ENCODE peak calls at places on chromosomes 6 and 20, in five cellular contexts. E, O, S, J and M are unnamed samples.
A peak's percentile ranks its signal among the peaks of the same experiment; 100 is the strongest.

GRCh38 chr6:166204852-166205650 is 37.4 kb upstream of the TBXT start:
- DNase-seq in O (no peak), S (no peak), J (no peak), E (no peak), M (no peak)

GRCh38 chr20:33578510-33578909 is 83.6 kb upstream of the C20orf144 start:
- DNase-seq in O (no peak), E (no peak), S (no peak), J (no peak), M (no peak)

GRCh38 chr6:40148882-40149573 is 214.8 kb upstream of the MOCS1 start:
- DNase-seq in J (no peak), E (no peak), O (no peak), S (no peak), M (no peak)

GRCh38 chr6:32189082-32189741 is 790 bp downstream of the PBX2 start:
- DNase-seq in S (no peak), J (no peak), E (peak; percentile 57), O (no peak), M (no peak)

GRCh38 chr20:53903652-53903987 is 166.8 kb downstream of the BCAS1 start:
- DNase-seq in O (no peak), S (peak; percentile 42), E (no peak), J (no peak), M (no peak)

GRCh38 chr6:47787620-47788497 is 6.0 kb downstream of the OPN5 start:
- DNase-seq in S (peak; percentile 54), E (peak; percentile 82), J (peak; percentile 71), O (peak; percentile 41), M (peak; percentile 35)

GRCh38 chr6:147170269-147170668 is 33.9 kb upstream of the STXBP5 start:
- DNase-seq in S (no peak), J (no peak), O (no peak), E (no peak), M (no peak)

GRCh38 chr6:11975353-11975977 is 36.6 kb upstream of the HIVEP1 start:
- DNase-seq in E (no peak), O (peak; percentile 75), J (peak; percentile 29), S (peak; percentile 52), M (no peak)

GRCh38 chr6:40336296-40336695 is 250.9 kb downstream of the LRFN2 start:
- DNase-seq in O (no peak), S (no peak), J (no peak), E (no peak), M (no peak)

GRCh38 chr6:81818778-81819491 is 66.5 kb upstream of the TENT5A start:
- DNase-seq in S (peak; percentile 54), E (no peak), J (no peak), O (no peak), M (no peak)

GRCh38 chr6:30935018-30935417 is 3.0 kb upstream of the SFTA2 start:
- DNase-seq in J (no peak), O (no peak), E (no peak), S (no peak), M (no peak)

GRCh38 chr20:10402938-10403593 is 31.0 kb downstream of the MKKS start:
- DNase-seq in J (no peak), O (no peak), E (no peak), S (no peak), M (no peak)

GRCh38 chr6:15017251-15017650 is 228.6 kb upstream of the JARID2 start:
- DNase-seq in E (no peak), J (no peak), S (peak; percentile 48), O (no peak), M (peak; percentile 53)

GRCh38 chr6:78749326-78749725 is 118.0 kb upstream of the IRAK1BP1 start:
- DNase-seq in E (no peak), S (no peak), O (no peak), J (no peak), M (no peak)

GRCh38 chr6:3151705-3152104 is 5.6 kb downstream of the TUBB2A start:
- DNase-seq in E (no peak), J (no peak), O (no peak), S (no peak), M (no peak)

GRCh38 chr20:4585104-4585753 is 136.5 kb upstream of the PRND start:
- DNase-seq in S (no peak), J (no peak), E (no peak), O (no peak), M (no peak)

GRCh38 chr6:69391106-69391505 is 405.7 kb downstream of the LMBRD1 start:
- DNase-seq in E (no peak), J (no peak), S (no peak), O (no peak), M (no peak)

GRCh38 chr6:10999994-11000393 is 44.1 kb downstream of the ELOVL2 start:
- DNase-seq in E (no peak), O (no peak), S (no peak), J (no peak), M (no peak)

GRCh38 chr6:168938546-168938945 is 315.1 kb downstream of the THBS2 start:
- DNase-seq in O (no peak), E (no peak), J (no peak), S (no peak), M (no peak)

GRCh38 chr20:53658973-53659372 is 65.3 kb upstream of the ZNF217 start:
- DNase-seq in J (no peak), S (no peak), O (no peak), E (no peak), M (no peak)

GRCh38 chr20:25540273-25540672 is 45.1 kb downstream of the NINL start:
- DNase-seq in S (no peak), E (no peak), J (no peak), O (no peak), M (no peak)

GRCh38 chr6:26538572-26538902 is 371 bp downstream of the HMGN4 start:
- DNase-seq in E (no peak), O (no peak), J (no peak), S (no peak), M (no peak)

GRCh38 chr6:126172151-126172550 is 167.8 kb upstream of the CENPW start:
- DNase-seq in O (no peak), S (no peak), E (no peak), J (no peak), M (no peak)

GRCh38 chr6:152185158-152185574 is 377.7 kb downstream of the ESR1 start:
- DNase-seq in S (peak; percentile 85), O (no peak), E (no peak), J (no peak), M (no peak)

GRCh38 chr20:48012401-48012974 is 227.2 kb upstream of the SULF2 start:
- DNase-seq in E (no peak), O (no peak), J (no peak), S (no peak), M (no peak)

GRCh38 chr6:107154131-107154906 is 39.0 kb upstream of the BEND3 start:
- DNase-seq in E (no peak), O (no peak), S (no peak), J (peak; percentile 61), M (no peak)
- H3K4me1 ChIP-seq in E (peaks cover 4% of the 10 kb centered on the region), O (no peaks in the 10 kb centered on the region), S (no peaks in the 10 kb centered on the region), J (peaks cover 21% of the 10 kb centered on the region), M (no peaks in the 10 kb centered on the region)

DNA sequence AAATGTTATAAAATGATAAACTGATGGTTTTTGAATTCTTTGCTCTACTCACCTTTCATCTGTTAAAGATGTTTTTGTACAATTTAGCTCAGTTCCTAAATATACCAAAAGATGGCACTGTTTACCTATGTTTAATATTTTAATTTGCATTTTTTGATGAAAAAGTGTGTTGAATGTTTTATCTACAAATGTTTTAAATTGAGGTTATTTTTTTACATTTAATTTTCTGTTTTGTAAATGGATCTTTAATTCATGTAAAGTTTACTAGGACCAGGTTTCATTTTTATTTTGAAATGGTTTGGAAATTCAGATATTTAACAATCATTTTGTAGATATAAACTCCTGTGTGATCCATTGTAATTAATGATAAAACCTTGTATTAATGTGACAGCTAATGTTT is 30.0 kb downstream of the CDKAL1 start:
- DNase-seq in O (no peak), E (no peak), J (no peak), S (peak; percentile 57), M (no peak)
- H3K4me3 ChIP-seq in O (no peak overlapping the region), E (no peak overlapping the region), J (no peak overlapping the region), S (no peak overlapping the region), M (no peak overlapping the region)

GRCh38 chr6:137234505-137234863 is 15.3 kb upstream of the IFNGR1 start:
- DNase-seq in S (peak; percentile 69), J (no peak), E (no peak), O (no peak), M (no peak)
- H3K4me1 ChIP-seq in S (peaks cover 23% of the 10 kb centered on the region), J (peaks cover 22% of the 10 kb centered on the region), E (no peaks in the 10 kb centered on the region), O (peaks cover 7% of the 10 kb centered on the region), M (peaks cover 14% of the 10 kb centered on the region)

GRCh38 chr6:24933868-24934401 is 1.8 kb downstream of the RIPOR2 start:
- DNase-seq in J (no peak), O (no peak), S (peak; percentile 77), E (no peak), M (no peak)

GRCh38 chr6:24935753-24936152 is at the start of gene RIPOR2:
- DNase-seq in O (peak; percentile 62), S (peak; percentile 89), E (no peak), J (peak; percentile 43), M (no peak)

GRCh38 chr6:24936641-24937317 is 1.0 kb upstream of the RIPOR2 start:
- DNase-seq in J (no peak), S (peak; percentile 85), E (no peak), O (no peak), M (no peak)

GRCh38 chr6:24933266-24933665 is 2.5 kb downstream of the RIPOR2 start:
- DNase-seq in S (no peak), E (no peak), J (no peak), O (no peak), M (no peak)

GRCh38 chr6:24935323-24935722 is 437 bp downstream of the RIPOR2 start:
- DNase-seq in J (no peak), E (no peak), O (no peak), S (no peak), M (no peak)
- H3K4me3 ChIP-seq in J (no peak overlapping the region), E (no peak overlapping the region), O (no peak overlapping the region), S (peak overlapping the region; percentile 99), M (no peak overlapping the region)

GRCh38 chr6:112231609-112232060 is 22.7 kb downstream of the LAMA4 start:
- DNase-seq in J (no peak), E (no peak), O (no peak), S (no peak), M (no peak)

GRCh38 chr6:112228480-112229332 is 25.7 kb downstream of the LAMA4 start:
- DNase-seq in S (no peak), E (no peak), J (no peak), O (no peak), M (no peak)

GRCh38 chr6:112227411-112227810 is 27.0 kb downstream of the LAMA4 start:
- DNase-seq in J (no peak), E (no peak), S (no peak), O (no peak), M (no peak)

GRCh38 chr6:112225691-112226090 is 28.7 kb downstream of the LAMA4 start:
- DNase-seq in E (no peak), S (no peak), O (no peak), J (no peak), M (no peak)

DNA sequence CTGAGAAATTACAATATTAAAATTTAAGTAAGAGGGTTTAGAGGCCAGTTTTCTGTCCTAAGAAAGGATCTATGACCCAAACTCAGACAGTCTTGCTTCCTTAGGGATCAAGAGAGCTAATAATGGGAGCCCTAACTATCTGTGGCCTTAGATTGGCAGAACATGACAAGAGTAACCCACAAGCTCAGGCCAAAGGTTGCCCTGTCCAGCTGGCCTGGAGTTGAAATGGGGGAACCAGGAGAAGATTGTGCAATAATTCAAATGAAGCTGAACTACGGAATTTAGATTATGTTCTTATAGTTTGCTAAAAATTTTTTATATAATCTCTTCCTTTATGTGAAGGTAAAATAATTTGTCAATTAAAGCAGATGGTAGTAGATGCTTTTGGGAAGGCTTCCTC is 26.4 kb downstream of the LAMA4 start:
- DNase-seq in O (no peak), S (no peak), J (no peak), E (no peak), M (no peak)
- H3K4me1 ChIP-seq in O (peaks cover 6% of the 10 kb centered on the region), S (no peaks in the 10 kb centered on the region), J (no peaks in the 10 kb centered on the region), E (no peaks in the 10 kb centered on the region), M (peaks cover 9% of the 10 kb centered on the region)